ENCODE peak calls at places on chromosomes 6 and 20, in six cellular contexts. O is brain microvascular endothelial cell, C is heart left ventricle, K is dorsolateral prefrontal cortex, W is GM13976, J is glutamatergic neuron. L is an unnamed sample.

GRCh38 chr6:40955181-40955550 is 83.9 kb downstream of the UNC5CL start:
- DNase-seq in W (no peak), J (no peak), K (no peak), C (no peak), O (no peak), L (no peak)

GRCh38 chr20:3068986-3069900 is 2.2 kb upstream of the OXT start:
- DNase-seq in J (no peak), K (no peak), O (peak), W (no peak), C (no peak), L (peak)

GRCh38 chr6:111686249-111686997 is 80.7 kb upstream of the TRAF3IP2 start:
- DNase-seq in O (no peak), C (peak), K (no peak), W (no peak), J (peak), L (no peak)

GRCh38 chr6:37369321-37370196 is 15.8 kb downstream of the RNF8 start:
- DNase-seq in W (no peak), K (no peak), J (no peak), O (peak), C (no peak), L (no peak)

GRCh38 chr6:75863784-75864183 is 114.7 kb downstream of the MYO6 start:
- DNase-seq in W (no peak), J (no peak), K (no peak), C (no peak), O (no peak), L (no peak)

GRCh38 chr20:63092660-63093215 is 86.0 kb upstream of the BHLHE23 start:
- DNase-seq in C (peak), O (no peak), W (no peak), J (peak), K (peak), L (no peak)

GRCh38 chr20:61263084-61263695 is 11.1 kb downstream of the CDH4 start:
- DNase-seq in C (no peak), J (peak), O (peak), W (no peak), K (no peak), L (no peak)

GRCh38 chr6:119096683-119097310 is 18.3 kb upstream of the FAM184A start:
- DNase-seq in J (no peak), K (peak), C (peak), O (peak), W (no peak), L (no peak)

GRCh38 chr20:24672886-24673677 is 203.7 kb downstream of the SYNDIG1 start:
- DNase-seq in K (no peak), O (peak), C (no peak), J (no peak), W (no peak), L (no peak)

GRCh38 chr6:129340983-129341382 is 369.0 kb downstream of the ARHGAP18 start:
- DNase-seq in W (no peak), C (peak), K (no peak), J (no peak), O (peak), L (no peak)

GRCh38 chr6:9502991-9503761 is 911.7 kb downstream of the TFAP2A start:
- DNase-seq in C (no peak), J (no peak), O (peak), W (no peak), K (no peak), L (no peak)

GRCh38 chr6:38164671-38165108 is 345.2 kb downstream of the ZFAND3 start:
- DNase-seq in K (peak), W (peak), C (no peak), O (no peak), J (peak), L (no peak)

GRCh38 chr6:56540950-56541600 is 101.6 kb downstream of the DST start:
- DNase-seq in C (peak), O (no peak), K (no peak), J (no peak), W (no peak), L (no peak)

GRCh38 chr6:14848019-14848418 is 397.9 kb upstream of the JARID2 start:
- DNase-seq in J (no peak), C (no peak), W (no peak), O (no peak), K (no peak), L (no peak)

GRCh38 chr6:154249499-154250298 is 106.9 kb downstream of the IPCEF1 start:
- DNase-seq in W (peak), O (no peak), K (no peak), J (peak), C (no peak), L (peak)

GRCh38 chr6:108736832-108737231 is 111.4 kb upstream of the ARMC2 start:
- DNase-seq in C (no peak), O (peak), W (no peak), J (no peak), K (no peak), L (no peak)

GRCh38 chr6:161644521-161644920 is 370.7 kb upstream of the AGPAT4 start:
- DNase-seq in W (no peak), C (no peak), K (no peak), O (no peak), J (no peak), L (no peak)

GRCh38 chr6:36856277-36856676 is 17.0 kb upstream of the CPNE5 start:
- DNase-seq in C (peak), W (no peak), J (no peak), K (no peak), O (no peak), L (no peak)

GRCh38 chr6:147384737-147385710 is 123.5 kb upstream of the SAMD5 start:
- DNase-seq in C (no peak), O (no peak), W (no peak), K (no peak), J (no peak), L (no peak)

GRCh38 chr6:111563581-111563980 is 42.1 kb downstream of the TRAF3IP2 start:
- DNase-seq in C (no peak), J (no peak), O (no peak), K (no peak), W (no peak), L (no peak)

GRCh38 chr6:21678990-21679389 is 85.4 kb downstream of the SOX4 start:
- DNase-seq in C (no peak), O (peak), W (no peak), J (no peak), K (no peak), L (no peak)

GRCh38 chr6:41471064-41471895 is 74.9 kb upstream of the FOXP4 start:
- DNase-seq in O (no peak), W (no peak), J (no peak), K (no peak), C (no peak), L (no peak)

GRCh38 chr20:11496382-11496781 is 421.3 kb upstream of the BTBD3 start:
- DNase-seq in O (peak), K (no peak), W (no peak), J (no peak), C (no peak), L (no peak)

GRCh38 chr6:71012871-71013456 is 56.1 kb upstream of the B3GAT2 start:
- DNase-seq in C (no peak), W (peak), K (no peak), J (peak), O (peak), L (peak)

GRCh38 chr20:38927902-38928578 is 1.8 kb downstream of the FAM83D start:
- DNase-seq in J (no peak), C (no peak), K (no peak), O (no peak), W (no peak), L (no peak)

GRCh38 chr6:12047792-12048432 is 35.8 kb downstream of the HIVEP1 start:
- DNase-seq in J (no peak), C (no peak), O (no peak), K (no peak), W (no peak), L (no peak)

GRCh38 chr6:91105532-91105931 is 518.7 kb upstream of the MAP3K7 start:
- DNase-seq in C (no peak), O (no peak), W (no peak), J (no peak), K (no peak), L (no peak)

GRCh38 chr6:84224251-84224650 is 3.2 kb downstream of the CEP162 start:
- DNase-seq in C (no peak), K (no peak), J (no peak), W (no peak), O (no peak), L (no peak)

GRCh38 chr20:43102394-43102793 is 87.3 kb downstream of the PTPRT start:
- DNase-seq in K (no peak), J (peak), C (no peak), O (no peak), W (no peak), L (peak)

GRCh38 chr6:109671721-109672120 is 19.3 kb downstream of the AK9 start:
- DNase-seq in K (no peak), W (no peak), J (no peak), C (no peak), O (peak), L (no peak)

GRCh38 chr6:56527934-56528333 is 114.8 kb downstream of the DST start:
- DNase-seq in J (no peak), O (no peak), C (no peak), W (no peak), K (no peak), L (no peak)

GRCh38 chr6:148857817-148858390 is 111.1 kb downstream of the UST start:
- DNase-seq in O (peak), W (no peak), J (no peak), C (no peak), K (no peak), L (no peak)

GRCh38 chr6:68874747-68875146 is 239.7 kb downstream of the ADGRB3 start:
- DNase-seq in J (no peak), K (no peak), W (no peak), C (no peak), O (no peak), L (no peak)

GRCh38 chr6:68875403-68875802 is 240.3 kb downstream of the ADGRB3 start:
- DNase-seq in J (no peak), W (no peak), C (no peak), O (no peak), K (no peak), L (no peak)

GRCh38 chr6:68880050-68880449 is 245.0 kb downstream of the ADGRB3 start:
- DNase-seq in W (no peak), J (no peak), K (no peak), C (no peak), O (no peak), L (no peak)

GRCh38 chr6:68873236-68873635 is 238.2 kb downstream of the ADGRB3 start:
- DNase-seq in K (no peak), W (no peak), O (no peak), C (no peak), J (no peak), L (no peak)

GRCh38 chr6:68876792-68877493 is 241.9 kb downstream of the ADGRB3 start:
- DNase-seq in W (peak), O (no peak), K (no peak), C (no peak), J (no peak), L (peak)
- TF ChIP-seq CTCF in W (no peak), O (no peak), K (peak), C (peak), J (peak), L (peak)

DNA sequence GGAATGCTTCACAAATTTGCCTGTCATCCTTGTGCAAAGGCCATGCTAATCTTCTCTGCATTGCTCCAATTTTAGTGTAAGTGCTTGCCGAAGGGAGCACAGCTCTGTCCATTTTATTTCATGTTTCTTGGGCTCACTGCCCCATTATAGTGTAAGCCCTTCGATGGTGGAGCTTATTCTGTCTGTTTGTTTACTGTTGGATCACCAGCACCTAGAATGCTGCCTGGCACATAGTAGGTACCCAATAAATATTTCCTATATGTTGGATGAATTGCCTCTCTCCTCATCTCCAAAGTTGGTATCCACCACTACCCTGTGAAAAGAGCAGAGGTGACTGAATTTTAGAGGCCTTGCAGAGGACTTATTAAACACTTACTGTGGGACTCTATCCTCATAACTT is 18.8 kb upstream of the HMGN4 start:
- DNase-seq in J (no peak), W (no peak), C (no peak), K (no peak), O (no peak), L (no peak)
- TF ChIP-seq CTCF in J (no peak), W (no peak), C (no peak), K (no peak), O (no peak), L (no peak)

DNA sequence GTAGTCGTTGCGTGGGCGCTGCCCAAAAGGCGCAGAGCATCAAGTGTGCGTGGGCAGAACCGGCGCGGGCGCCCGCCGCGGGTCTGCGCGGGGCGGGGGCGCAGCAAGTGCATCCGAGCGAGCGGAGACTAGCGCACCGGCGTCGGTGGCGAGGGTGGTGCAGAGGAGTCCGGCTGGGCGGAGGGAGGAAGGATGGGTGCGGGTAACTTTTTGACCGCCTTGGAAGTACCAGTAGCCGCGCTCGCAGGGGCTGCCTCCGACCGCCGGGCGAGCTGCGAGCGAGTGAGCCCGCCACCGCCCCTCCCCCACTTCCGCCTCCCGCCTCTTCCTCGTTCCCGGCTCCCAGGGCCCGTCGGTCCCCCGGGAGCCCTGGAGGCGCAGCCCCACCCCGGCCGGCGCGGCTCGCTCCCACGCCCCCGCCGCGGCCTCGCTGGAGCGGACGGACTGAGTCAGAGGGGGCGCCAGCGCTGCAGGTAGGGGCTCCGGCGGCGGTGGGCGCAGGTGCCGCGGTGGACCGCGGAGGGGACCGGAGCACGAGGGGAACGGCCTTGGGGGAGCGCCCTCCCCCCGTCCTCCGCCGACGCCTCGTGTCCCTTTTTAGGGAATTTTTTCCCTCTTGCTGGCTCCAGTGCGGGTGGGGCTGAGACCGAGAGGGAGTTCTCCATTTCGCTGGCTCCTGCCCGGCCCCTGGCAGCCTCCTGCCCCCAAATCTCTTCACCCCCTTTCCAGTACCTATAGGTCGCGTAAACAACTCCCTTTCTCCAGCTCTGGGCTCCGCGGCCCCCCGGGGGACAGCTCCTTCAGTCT is 1.6 kb upstream of the DBNDD2 start:
- DNase-seq in K (peak), C (peak), O (no peak), W (peak), J (peak), L (peak)
- TF ChIP-seq CTCF in K (no peak), C (peak), O (no peak), W (no peak), J (no peak), L (peak)

GRCh38 chr20:46087161-46087560 is 2.6 kb downstream of the NCOA5 start:
- DNase-seq in O (no peak), J (no peak), W (no peak), C (no peak), K (no peak), L (no peak)
- TF ChIP-seq CTCF in O (peak), J (peak), W (no peak), C (peak), K (peak), L (peak)

GRCh38 chr6:7899046-7899888 is 11.3 kb downstream of the TXNDC5 start:
- DNase-seq in W (peak), K (no peak), C (no peak), J (peak), O (no peak), L (peak)
- TF ChIP-seq CTCF in W (peak), K (no peak), C (peak), J (no peak), O (peak), L (peak)

DNA sequence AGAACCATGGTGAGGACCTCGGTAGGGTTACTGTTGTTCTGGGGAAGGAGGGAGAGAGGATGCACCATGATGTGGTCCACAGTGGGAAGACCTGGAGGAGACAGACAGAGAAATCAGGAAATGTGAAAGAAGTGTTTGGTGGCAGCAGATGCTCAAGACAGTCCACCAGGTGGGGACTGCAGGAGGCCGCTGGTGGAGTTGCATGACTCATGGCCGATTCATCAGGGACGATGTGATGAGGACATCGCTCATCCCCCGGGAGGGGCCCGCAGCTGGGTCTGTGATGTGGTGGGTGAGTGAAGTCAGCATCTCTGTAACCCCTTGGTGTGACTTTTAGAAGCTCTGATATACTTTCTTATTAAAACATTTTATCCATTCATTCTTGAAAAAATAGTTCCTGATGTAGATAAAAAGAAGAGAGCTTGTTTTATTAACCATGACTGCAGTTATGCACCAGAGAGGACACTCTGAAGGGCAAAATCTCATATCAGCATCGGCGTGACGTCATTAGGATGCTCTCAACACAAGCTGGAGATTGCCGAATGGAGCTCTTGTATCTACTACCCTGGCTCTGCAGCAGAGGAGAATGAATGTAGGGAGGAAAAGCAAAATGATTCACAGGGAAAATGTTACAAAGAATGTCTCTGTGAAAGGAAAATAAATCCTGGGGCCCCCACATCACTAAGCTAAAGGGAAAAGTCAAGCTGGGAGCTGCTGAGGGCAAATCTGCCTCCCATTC is 71.2 kb downstream of the RAMACL start:
- DNase-seq in C (peak), K (no peak), O (peak), W (no peak), J (peak), L (no peak)
- TF ChIP-seq CTCF in C (no peak), K (no peak), O (peak), W (no peak), J (no peak), L (no peak)

L was measured in GM13977.